ENCODE peak calls at places on chromosomes 16 and 17, in eight cellular contexts. L is nephron progenitor cell, C is lower lobe of right lung, I is HFF-Myc, B is astrocyte of the spinal cord, V is SK-N-SH, O is fibroblast of lung, Z is testis. S is an unnamed sample.

GRCh38 chr16:61929801-61930200 is 106.4 kb downstream of the CDH8 start:
- DNase-seq in B (no peak), I (no peak), Z (no peak), L (no peak), O (no peak), C (no peak), V (no peak), S (no peak)

GRCh38 chr17:77419547-77420475 is 279.0 kb downstream of the SEC14L1 start:
- DNase-seq in V (peak; percentile 84), I (no peak), L (peak; percentile 70), B (peak; percentile 44), C (no peak), O (no peak), Z (no peak), S (no peak)

GRCh38 chr16:31569360-31569717 is 41.6 kb downstream of the AHSP start:
- DNase-seq in C (no peak), Z (peak; percentile 21), V (peak; percentile 18), B (no peak), O (no peak), L (peak; percentile 42), I (no peak), S (no peak)

GRCh38 chr17:9672266-9672665 is 26.9 kb downstream of the USP43 start:
- DNase-seq in V (no peak), B (no peak), L (no peak), C (no peak), O (no peak), Z (no peak), I (no peak), S (no peak)

GRCh38 chr16:58644765-58645487 is 15.3 kb upstream of the CNOT1 start:
- DNase-seq in B (no peak), L (no peak), I (no peak), O (no peak), Z (no peak), C (no peak), V (no peak), S (no peak)

GRCh38 chr16:71384073-71384724 is 25.7 kb downstream of the CALB2 start:
- DNase-seq in C (no peak), L (no peak), O (no peak), I (no peak), B (no peak), V (no peak), Z (no peak), S (no peak)

GRCh38 chr16:3513892-3514600 is 13.2 kb downstream of the CLUAP1 start:
- DNase-seq in O (no peak), C (no peak), B (no peak), L (no peak), I (no peak), Z (no peak), V (no peak), S (no peak)

GRCh38 chr16:69822174-69822935 is 60.2 kb downstream of the WWP2 start:
- DNase-seq in O (no peak), V (no peak), B (no peak), Z (no peak), I (no peak), L (no peak), C (no peak), S (no peak)

GRCh38 chr16:47574091-47575054 is 113.2 kb downstream of the PHKB start:
- DNase-seq in Z (no peak), O (peak; percentile 56), B (peak; percentile 74), I (peak; percentile 31), L (no peak), V (no peak), C (no peak), S (no peak)

GRCh38 chr17:30429155-30429554 is 48.1 kb upstream of the GOSR1 start:
- DNase-seq in B (peak; percentile 27), O (no peak), L (no peak), C (no peak), Z (no peak), I (no peak), V (no peak), S (peak; percentile 47)

GRCh38 chr17:36534117-36534880 is at the start of gene MYO19:
- DNase-seq in Z (peak; percentile 72), I (no peak), V (peak; percentile 81), O (peak; percentile 31), L (peak; percentile 73), C (peak; percentile 80), B (peak; percentile 50), S (peak; percentile 43)

GRCh38 chr16:77582956-77583355 is 139.4 kb upstream of the NUDT7 start:
- DNase-seq in Z (no peak), B (no peak), V (no peak), L (no peak), C (no peak), O (no peak), I (no peak), S (no peak)

GRCh38 chr17:1241904-1242303 is 28.3 kb upstream of the BHLHA9 start:
- DNase-seq in C (no peak), I (peak; percentile 64), L (no peak), Z (no peak), V (peak; percentile 68), O (peak; percentile 44), B (no peak), S (no peak)

GRCh38 chr17:55152236-55152635 is 112.5 kb upstream of the HLF start:
- DNase-seq in I (no peak), V (no peak), L (no peak), O (peak; percentile 20), Z (no peak), C (no peak), B (no peak), S (no peak)

GRCh38 chr16:13391337-13391736 is 489.9 kb downstream of the SHISA9 start:
- DNase-seq in L (no peak), C (no peak), O (no peak), B (no peak), Z (no peak), V (no peak), I (no peak), S (no peak)

GRCh38 chr16:83966153-83966696 is 1.8 kb upstream of the NECAB2 start:
- DNase-seq in O (no peak), B (no peak), V (no peak), C (peak; percentile 24), I (no peak), L (no peak), Z (no peak), S (no peak)

GRCh38 chr17:4827399-4827798 is 5.7 kb upstream of the MINK1 start:
- DNase-seq in C (no peak), L (no peak), V (no peak), B (no peak), O (no peak), I (no peak), Z (no peak), S (no peak)

GRCh38 chr16:72725643-72726042 is 322.3 kb downstream of the ZFHX3 start:
- DNase-seq in C (no peak), L (no peak), I (no peak), O (no peak), Z (no peak), V (no peak), B (no peak), S (no peak)

GRCh38 chr16:72723781-72724180 is 324.1 kb downstream of the ZFHX3 start:
- DNase-seq in C (no peak), O (no peak), I (no peak), L (no peak), B (peak; percentile 34), V (no peak), Z (no peak), S (peak; percentile 4)

GRCh38 chr16:72722552-72722951 is 325.4 kb downstream of the ZFHX3 start:
- DNase-seq in I (no peak), O (no peak), V (no peak), C (no peak), Z (no peak), B (no peak), L (no peak), S (no peak)

DNA sequence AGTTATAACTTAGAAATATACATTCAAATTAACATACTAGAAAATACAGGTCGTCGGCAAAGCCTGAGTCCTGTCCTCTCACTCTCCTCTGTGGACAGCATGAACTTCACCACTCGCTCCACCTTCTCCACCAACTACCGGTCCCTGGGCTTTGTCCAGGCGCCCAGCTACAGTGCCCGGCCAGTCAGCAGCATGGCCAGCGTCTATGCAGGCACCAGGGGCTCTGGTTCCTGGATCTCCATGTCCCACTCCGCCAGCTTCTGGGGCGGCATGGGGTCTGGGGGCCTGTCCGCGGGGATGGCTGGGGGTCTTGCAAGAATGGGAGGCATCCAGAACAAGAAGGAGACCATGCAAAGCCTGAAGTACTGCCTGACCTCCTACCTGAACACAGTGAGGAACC is 319.4 kb downstream of the ZFHX3 start:
- DNase-seq in L (no peak), O (no peak), C (no peak), I (no peak), B (no peak), Z (no peak), V (no peak), S (no peak)
- TF ChIP-seq CTCF in L (no peak), O (no peak), C (no peak), I (no peak), B (no peak), Z (no peak), V (no peak), S (no peak)

GRCh38 chr16:81588326-81589081 is 143.9 kb downstream of the CMIP start:
- DNase-seq in L (no peak), I (no peak), B (no peak), O (no peak), Z (no peak), C (no peak), V (no peak), S (no peak)
- TF ChIP-seq CTCF in L (no peak), I (no peak), B (no peak), O (no peak), Z (no peak), C (no peak), V (no peak), S (no peak)

GRCh38 chr17:81863833-81864768 is 3.8 kb upstream of the P4HB start:
- DNase-seq in Z (no peak), O (no peak), I (no peak), C (no peak), L (no peak), V (peak; percentile 27), B (no peak), S (no peak)
- TF ChIP-seq CTCF in Z (no peak), O (no peak), I (no peak), C (no peak), L (no peak), V (no peak), B (no peak), S (peak; percentile 40)

GRCh38 chr16:82402665-82403218 is 224.0 kb upstream of the CDH13 start:
- DNase-seq in L (no peak), C (no peak), O (no peak), B (no peak), I (no peak), V (no peak), Z (no peak), S (no peak)

GRCh38 chr16:82405696-82406095 is 221.1 kb upstream of the CDH13 start:
- DNase-seq in L (no peak), B (no peak), V (no peak), Z (no peak), I (no peak), O (no peak), C (no peak), S (no peak)

DNA sequence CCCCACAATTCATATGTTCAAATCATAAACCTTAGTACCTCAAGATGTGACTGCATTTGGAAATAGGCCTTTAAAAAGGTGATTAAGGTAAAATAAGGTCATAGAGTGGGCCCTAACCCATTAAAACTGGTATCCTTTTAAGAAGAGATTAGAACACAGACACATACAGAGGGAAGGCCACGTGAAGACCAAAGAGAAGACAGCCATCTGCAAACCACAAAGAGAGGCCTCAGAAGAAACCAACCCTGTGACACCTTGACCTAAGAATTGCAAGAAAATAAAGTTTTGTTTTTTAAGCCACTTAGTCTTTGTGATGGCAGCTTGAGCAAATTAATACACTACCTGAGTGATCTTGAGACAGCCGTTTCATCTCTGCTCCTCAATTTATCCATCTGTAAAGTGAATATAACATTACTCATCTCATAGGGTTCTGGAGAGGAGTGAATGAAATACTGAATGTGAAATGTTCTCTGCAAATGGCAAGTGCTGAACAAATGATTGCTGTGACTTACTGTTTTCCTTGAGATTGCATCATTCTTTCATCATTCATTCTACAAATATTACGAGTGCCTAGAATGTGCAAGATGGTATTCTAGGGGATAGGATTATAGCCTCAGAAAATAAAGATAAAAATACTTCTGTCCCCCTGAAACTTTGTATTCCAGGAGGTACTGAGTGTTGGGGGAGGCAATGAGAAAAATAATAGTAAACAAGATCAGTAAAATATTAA is 222.0 kb upstream of the CDH13 start:
- DNase-seq in B (no peak), Z (no peak), C (no peak), I (no peak), O (no peak), L (no peak), V (no peak), S (no peak)
- TF ChIP-seq CTCF in B (no peak), Z (no peak), C (no peak), I (no peak), O (no peak), L (no peak), V (no peak), S (no peak)

S was measured in HFFc6.